ENCODE peak calls at places on chromosomes 6 and 20, in nine cellular contexts. One of them, this sample, is unnamed.
A peak's percentile ranks its signal among the peaks of the same experiment; 100 is the strongest.

GRCh38 chr20:51800132-51800721 is 2.1 kb downstream of the SALL4 start:
- DNase-seq in fibroblast of lung: peak; percentile 23
- DNase-seq in activated CD8-positive, alpha-beta memory T cell treated with anti-CD3 and anti-CD28 coated beads for 4 hours: peak; percentile 14
- DNase-seq in AG10803: peak; percentile 15
- DNase-seq in kidney glomerular epithelial cell: peak; percentile 7
- DNase-seq in cardiac fibroblast: peak; percentile 17
- DNase-seq in OCI-M1: peak; percentile 13
- DNase-seq in H9: peak; percentile 97
- DNase-seq in neural crest cell: peak; percentile 92
- DNase-seq in this sample: peak; percentile 85

GRCh38 chr6:12065321-12066140 is 53.4 kb downstream of the HIVEP1 start:
- DNase-seq in activated CD8-positive, alpha-beta memory T cell treated with anti-CD3 and anti-CD28 coated beads for 4 hours: no peak
- DNase-seq in kidney glomerular epithelial cell: no peak
- DNase-seq in AG10803: no peak
- DNase-seq in neural crest cell: no peak
- DNase-seq in OCI-M1: no peak
- DNase-seq in fibroblast of lung: peak; percentile 15
- DNase-seq in cardiac fibroblast: no peak
- DNase-seq in H9: no peak
- DNase-seq in this sample: no peak

GRCh38 chr20:59032713-59033059 is 551 bp upstream of the ATP5F1E start:
- DNase-seq in AG10803: no peak
- DNase-seq in fibroblast of lung: peak; percentile 33
- DNase-seq in neural crest cell: no peak
- DNase-seq in kidney glomerular epithelial cell: peak; percentile 30
- DNase-seq in activated CD8-positive, alpha-beta memory T cell treated with anti-CD3 and anti-CD28 coated beads for 4 hours: no peak
- DNase-seq in OCI-M1: no peak
- DNase-seq in H9: no peak
- DNase-seq in cardiac fibroblast: no peak
- DNase-seq in this sample: peak; percentile 55

GRCh38 chr6:39980839-39981580 is 46.7 kb upstream of the MOCS1 start:
- DNase-seq in fibroblast of lung: peak; percentile 31
- DNase-seq in AG10803: peak; percentile 48
- DNase-seq in activated CD8-positive, alpha-beta memory T cell treated with anti-CD3 and anti-CD28 coated beads for 4 hours: no peak
- DNase-seq in kidney glomerular epithelial cell: peak; percentile 49
- DNase-seq in OCI-M1: peak; percentile 93
- DNase-seq in H9: peak; percentile 41
- DNase-seq in neural crest cell: peak; percentile 25
- DNase-seq in cardiac fibroblast: peak; percentile 76
- DNase-seq in this sample: peak; percentile 65

GRCh38 chr6:105644073-105644489 is 241.2 kb upstream of the PREP start:
- DNase-seq in neural crest cell: no peak
- DNase-seq in kidney glomerular epithelial cell: no peak
- DNase-seq in cardiac fibroblast: no peak
- DNase-seq in OCI-M1: no peak
- DNase-seq in fibroblast of lung: peak; percentile 5
- DNase-seq in H9: no peak
- DNase-seq in AG10803: no peak
- DNase-seq in activated CD8-positive, alpha-beta memory T cell treated with anti-CD3 and anti-CD28 coated beads for 4 hours: no peak
- DNase-seq in this sample: no peak

GRCh38 chr6:138275976-138276375 is 57.7 kb upstream of the PBOV1 start:
- DNase-seq in H9: peak; percentile 46
- DNase-seq in activated CD8-positive, alpha-beta memory T cell treated with anti-CD3 and anti-CD28 coated beads for 4 hours: no peak
- DNase-seq in AG10803: no peak
- DNase-seq in cardiac fibroblast: no peak
- DNase-seq in neural crest cell: no peak
- DNase-seq in kidney glomerular epithelial cell: no peak
- DNase-seq in fibroblast of lung: no peak
- DNase-seq in OCI-M1: no peak
- DNase-seq in this sample: peak; percentile 31

GRCh38 chr20:41279546-41280225 is 37.8 kb downstream of the ZHX3 start:
- DNase-seq in fibroblast of lung: no peak
- DNase-seq in H9: no peak
- DNase-seq in kidney glomerular epithelial cell: no peak
- DNase-seq in neural crest cell: no peak
- DNase-seq in AG10803: no peak
- DNase-seq in OCI-M1: no peak
- DNase-seq in activated CD8-positive, alpha-beta memory T cell treated with anti-CD3 and anti-CD28 coated beads for 4 hours: no peak
- DNase-seq in cardiac fibroblast: no peak
- DNase-seq in this sample: no peak

GRCh38 chr20:23096073-23096472 is 9.9 kb upstream of the CD93 start:
- DNase-seq in fibroblast of lung: no peak
- DNase-seq in H9: no peak
- DNase-seq in activated CD8-positive, alpha-beta memory T cell treated with anti-CD3 and anti-CD28 coated beads for 4 hours: no peak
- DNase-seq in AG10803: no peak
- DNase-seq in neural crest cell: no peak
- DNase-seq in cardiac fibroblast: no peak
- DNase-seq in OCI-M1: no peak
- DNase-seq in kidney glomerular epithelial cell: no peak
- DNase-seq in this sample: no peak

GRCh38 chr6:95318137-95318536 is 259.2 kb upstream of the MANEA start:
- DNase-seq in AG10803: no peak
- DNase-seq in neural crest cell: no peak
- DNase-seq in cardiac fibroblast: no peak
- DNase-seq in kidney glomerular epithelial cell: no peak
- DNase-seq in H9: no peak
- DNase-seq in OCI-M1: no peak
- DNase-seq in activated CD8-positive, alpha-beta memory T cell treated with anti-CD3 and anti-CD28 coated beads for 4 hours: no peak
- DNase-seq in fibroblast of lung: no peak
- DNase-seq in this sample: no peak

GRCh38 chr6:152575621-152576150 is 61.5 kb downstream of the SYNE1 start:
- DNase-seq in fibroblast of lung: peak; percentile 58
- DNase-seq in H9: no peak
- DNase-seq in cardiac fibroblast: peak; percentile 72
- DNase-seq in neural crest cell: no peak
- DNase-seq in AG10803: peak; percentile 78
- DNase-seq in OCI-M1: no peak
- DNase-seq in activated CD8-positive, alpha-beta memory T cell treated with anti-CD3 and anti-CD28 coated beads for 4 hours: no peak
- DNase-seq in kidney glomerular epithelial cell: no peak
- DNase-seq in this sample: no peak

GRCh38 chr6:67630146-67630545 is 1004.9 kb upstream of the ADGRB3 start:
- DNase-seq in AG10803: peak; percentile 70
- DNase-seq in neural crest cell: no peak
- DNase-seq in kidney glomerular epithelial cell: peak; percentile 16
- DNase-seq in activated CD8-positive, alpha-beta memory T cell treated with anti-CD3 and anti-CD28 coated beads for 4 hours: no peak
- DNase-seq in H9: no peak
- DNase-seq in cardiac fibroblast: peak; percentile 96
- DNase-seq in OCI-M1: peak; percentile 60
- DNase-seq in fibroblast of lung: peak; percentile 99
- DNase-seq in this sample: no peak

GRCh38 chr20:63612276-63612931 is 14.5 kb downstream of the GMEB2 start:
- DNase-seq in fibroblast of lung: peak; percentile 31
- DNase-seq in OCI-M1: no peak
- DNase-seq in neural crest cell: no peak
- DNase-seq in cardiac fibroblast: no peak
- DNase-seq in kidney glomerular epithelial cell: no peak
- DNase-seq in AG10803: no peak
- DNase-seq in activated CD8-positive, alpha-beta memory T cell treated with anti-CD3 and anti-CD28 coated beads for 4 hours: no peak
- DNase-seq in H9: no peak
- DNase-seq in this sample: no peak

GRCh38 chr6:117346142-117346930 is 79.4 kb downstream of the ROS1 start:
- DNase-seq in OCI-M1: peak; percentile 70
- DNase-seq in H9: no peak
- DNase-seq in kidney glomerular epithelial cell: peak; percentile 38
- DNase-seq in fibroblast of lung: peak; percentile 18
- DNase-seq in activated CD8-positive, alpha-beta memory T cell treated with anti-CD3 and anti-CD28 coated beads for 4 hours: no peak
- DNase-seq in neural crest cell: no peak
- DNase-seq in AG10803: peak; percentile 34
- DNase-seq in cardiac fibroblast: peak; percentile 50
- DNase-seq in this sample: no peak

GRCh38 chr20:25529295-25529951 is 55.9 kb downstream of the NINL start:
- DNase-seq in OCI-M1: no peak
- DNase-seq in cardiac fibroblast: no peak
- DNase-seq in H9: no peak
- DNase-seq in activated CD8-positive, alpha-beta memory T cell treated with anti-CD3 and anti-CD28 coated beads for 4 hours: no peak
- DNase-seq in fibroblast of lung: no peak
- DNase-seq in neural crest cell: no peak
- DNase-seq in kidney glomerular epithelial cell: no peak
- DNase-seq in AG10803: no peak
- DNase-seq in this sample: no peak

GRCh38 chr6:33787336-33787953 is 1.5 kb downstream of the LEMD2 start:
- DNase-seq in activated CD8-positive, alpha-beta memory T cell treated with anti-CD3 and anti-CD28 coated beads for 4 hours: no peak
- DNase-seq in AG10803: peak; percentile 85
- DNase-seq in cardiac fibroblast: peak; percentile 53
- DNase-seq in OCI-M1: no peak
- DNase-seq in fibroblast of lung: peak; percentile 63
- DNase-seq in neural crest cell: no peak
- DNase-seq in H9: no peak
- DNase-seq in kidney glomerular epithelial cell: no peak
- DNase-seq in this sample: no peak

GRCh38 chr6:18837013-18837412 is 449.9 kb downstream of the RNF144B start:
- DNase-seq in AG10803: no peak
- DNase-seq in OCI-M1: no peak
- DNase-seq in activated CD8-positive, alpha-beta memory T cell treated with anti-CD3 and anti-CD28 coated beads for 4 hours: no peak
- DNase-seq in cardiac fibroblast: no peak
- DNase-seq in fibroblast of lung: no peak
- DNase-seq in kidney glomerular epithelial cell: no peak
- DNase-seq in neural crest cell: no peak
- DNase-seq in H9: no peak
- DNase-seq in this sample: no peak

This sample was measured in HEK293T.